ENCODE peak calls at places on chromosomes 16 and 17, in six cellular contexts. P is stimulated activated naive CD4-positive, alpha-beta T cell; C is GM04504; W is effector CD8-positive, alpha-beta T cell; F is gastrocnemius medialis; I is left lung. J is an unnamed sample.

GRCh38 chr17:1142503-1143095 is 37.2 kb downstream of the ABR start:
- DNase-seq in P (no peak), C (no peak), W (no peak), F (no peak), I (no peak), J (no peak)

GRCh38 chr16:1708083-1708767 is 2.2 kb downstream of the MAPK8IP3 start:
- DNase-seq in P (no peak), C (no peak), W (no peak), F (no peak), I (no peak), J (no peak)

GRCh38 chr17:80826955-80827645 is 164.5 kb upstream of the CHMP6 start:
- DNase-seq in P (no peak), C (peak), W (no peak), F (peak), I (peak), J (no peak)

GRCh38 chr17:77736207-77736600 is 222.3 kb upstream of the TNRC6C start:
- DNase-seq in P (no peak), C (no peak), W (no peak), F (no peak), I (no peak), J (no peak)

GRCh38 chr17:40864661-40865380 is 2.2 kb downstream of the KRT12 start:
- DNase-seq in P (no peak), C (no peak), W (no peak), F (no peak), I (peak), J (no peak)

GRCh38 chr17:72297326-72298115 is 176.7 kb downstream of the SOX9 start:
- DNase-seq in P (no peak), C (no peak), W (no peak), F (peak), I (no peak), J (no peak)

GRCh38 chr17:2792541-2793169 is 3.6 kb upstream of the RAP1GAP2 start:
- DNase-seq in P (no peak), C (no peak), W (peak), F (no peak), I (peak), J (peak)

GRCh38 chr17:36928450-36929125 is 8.7 kb upstream of the LHX1 start:
- DNase-seq in P (no peak), C (no peak), W (no peak), F (no peak), I (no peak), J (no peak)

GRCh38 chr17:70577456-70577855 is 408.1 kb downstream of the KCNJ2 start:
- DNase-seq in P (no peak), C (no peak), W (no peak), F (no peak), I (no peak), J (no peak)

GRCh38 chr17:47946929-47947397 is 5.6 kb downstream of the PNPO start:
- DNase-seq in P (peak), C (peak), W (peak), F (peak), I (no peak), J (peak)

GRCh38 chr17:68595986-68596385 is 5.2 kb downstream of the FAM20A start:
- DNase-seq in P (peak), C (no peak), W (no peak), F (no peak), I (no peak), J (no peak)

GRCh38 chr17:1001640-1002411 is 4.9 kb downstream of the TIMM22 start:
- DNase-seq in P (no peak), C (peak), W (no peak), F (peak), I (peak), J (no peak)

GRCh38 chr17:80101946-80102706 is 745 bp downstream of the GAA start:
- DNase-seq in P (no peak), C (no peak), W (no peak), F (no peak), I (peak), J (no peak)

GRCh38 chr17:740240-741055 is 8.1 kb downstream of the TLCD3A start:
- DNase-seq in P (peak), C (no peak), W (no peak), F (no peak), I (no peak), J (no peak)

GRCh38 chr17:2814499-2815341 is 18.5 kb downstream of the RAP1GAP2 start:
- DNase-seq in P (peak), C (no peak), W (peak), F (peak), I (peak), J (peak)

GRCh38 chr17:21124096-21124495 is 2.7 kb upstream of the DHRS7B start:
- DNase-seq in P (no peak), C (no peak), W (no peak), F (no peak), I (no peak), J (no peak)

GRCh38 chr16:69078073-69078472 is 27.4 kb upstream of the HAS3 start:
- DNase-seq in P (no peak), C (no peak), W (no peak), F (no peak), I (no peak), J (no peak)

GRCh38 chr16:50781518-50781917 is 39.6 kb downstream of the CYLD start:
- DNase-seq in P (peak), C (no peak), W (no peak), F (no peak), I (no peak), J (no peak)

GRCh38 chr17:38743556-38744171 is 4.5 kb downstream of the PCGF2 start:
- DNase-seq in P (no peak), C (no peak), W (no peak), F (no peak), I (no peak), J (no peak)

GRCh38 chr17:71883845-71884244 is 237.0 kb upstream of the SOX9 start:
- DNase-seq in P (no peak), C (no peak), W (no peak), F (no peak), I (no peak), J (no peak)

GRCh38 chr17:13518271-13519000 is 83.3 kb downstream of the HS3ST3A1 start:
- DNase-seq in P (no peak), C (peak), W (no peak), F (no peak), I (no peak), J (no peak)

GRCh38 chr16:88484505-88485365 is 31.7 kb downstream of the ZFPM1 start:
- DNase-seq in P (no peak), C (no peak), W (no peak), F (no peak), I (no peak), J (no peak)

GRCh38 chr16:27293343-27293742 is 20.4 kb upstream of the IL4R start:
- DNase-seq in P (no peak), C (no peak), W (no peak), F (no peak), I (no peak), J (no peak)

GRCh38 chr17:29862951-29863350 is 67.1 kb downstream of the SSH2 start:
- DNase-seq in P (no peak), C (no peak), W (no peak), F (no peak), I (no peak), J (no peak)

GRCh38 chr16:88732172-88732960 is 26.1 kb downstream of the CTU2 start:
- DNase-seq in P (no peak), C (no peak), W (no peak), F (no peak), I (no peak), J (no peak)

GRCh38 chr17:60971515-60972369 is 294.1 kb downstream of the BCAS3 start:
- DNase-seq in P (peak), C (peak), W (no peak), F (no peak), I (no peak), J (peak)

GRCh38 chr17:13024033-13024432 is 6.2 kb upstream of the ELAC2 start:
- DNase-seq in P (no peak), C (no peak), W (no peak), F (no peak), I (no peak), J (no peak)

GRCh38 chr16:71610936-71611871 is 14.8 kb upstream of the MARVELD3 start:
- DNase-seq in P (peak), C (no peak), W (peak), F (no peak), I (peak), J (peak)

GRCh38 chr16:728131-728889 is 1.4 kb downstream of the HAGHL start:
- DNase-seq in P (peak), C (no peak), W (peak), F (no peak), I (peak), J (peak)

GRCh38 chr16:12132290-12132689 is 155.8 kb downstream of the SNX29 start:
- DNase-seq in P (no peak), C (peak), W (no peak), F (no peak), I (no peak), J (no peak)

GRCh38 chr17:17792551-17793377 is 44.0 kb downstream of the SREBF1 start:
- DNase-seq in P (peak), C (no peak), W (peak), F (no peak), I (no peak), J (peak)

GRCh38 chr17:10156579-10157488 is 41.6 kb downstream of the GAS7 start:
- DNase-seq in P (no peak), C (no peak), W (no peak), F (peak), I (peak), J (no peak)

GRCh38 chr17:34163681-34164080 is 91.4 kb upstream of the CCL2 start:
- DNase-seq in P (no peak), C (no peak), W (no peak), F (no peak), I (no peak), J (no peak)

GRCh38 chr16:81585785-81586184 is 141.2 kb downstream of the CMIP start:
- DNase-seq in P (no peak), C (no peak), W (no peak), F (no peak), I (no peak), J (no peak)

GRCh38 chr17:68908045-68908444 is 47.1 kb downstream of the ABCA8 start:
- DNase-seq in P (no peak), C (no peak), W (no peak), F (no peak), I (no peak), J (no peak)

J was measured in naive thymus-derived CD8-positive, alpha-beta T cell.